ENCODE peak calls at places on chromosomes 13 and 19, in seven cellular contexts. W, I, O, F, V, U and R are unnamed samples. For H3K4me1, the result is how much of the 10 kb centered on the place peaks cover.

GRCh38 chr13:110254151-110254679 is 52.7 kb downstream of the COL4A1 start:
- DNase-seq in I (no peak), F (peak), V (no peak), W (no peak), U (no peak), O (no peak), R (no peak)

GRCh38 chr19:3357731-3358391 is 8.5 kb upstream of the NFIC start:
- DNase-seq in O (no peak), W (no peak), U (no peak), I (no peak), V (no peak), F (no peak), R (no peak)

GRCh38 chr19:2337329-2337707 is 8.8 kb downstream of the SPPL2B start:
- DNase-seq in W (no peak), O (peak), I (no peak), U (peak), F (no peak), V (no peak), R (no peak)

GRCh38 chr13:99256709-99257108 is 1.5 kb downstream of the GPR18 start:
- DNase-seq in O (no peak), U (no peak), I (no peak), F (no peak), W (no peak), V (peak), R (no peak)

GRCh38 chr19:1864480-1865171 is 1.2 kb upstream of the KLF16 start:
- DNase-seq in F (peak), W (peak), V (peak), U (peak), I (peak), O (peak), R (peak)

GRCh38 chr19:50003810-50004419 is 21.3 kb downstream of the VRK3 start:
- DNase-seq in W (no peak), F (peak), I (no peak), O (no peak), U (no peak), V (no peak), R (no peak)

GRCh38 chr19:17886515-17886914 is 14.8 kb downstream of the SLC5A5 start:
- DNase-seq in V (no peak), F (no peak), I (no peak), U (no peak), O (no peak), W (no peak), R (no peak)

GRCh38 chr19:47761566-47761965 is 16.2 kb downstream of the NOP53 start:
- DNase-seq in O (no peak), V (no peak), F (no peak), W (no peak), I (no peak), U (no peak), R (no peak)

GRCh38 chr13:106689906-106690305 is 122.0 kb upstream of the ARGLU1 start:
- DNase-seq in O (no peak), V (no peak), U (no peak), I (no peak), F (no peak), W (no peak), R (no peak)

GRCh38 chr19:33377586-33378475 is 4.3 kb downstream of the CEBPG start:
- DNase-seq in F (no peak), O (no peak), I (no peak), U (no peak), V (no peak), W (no peak), R (no peak)

GRCh38 chr19:33376423-33376822 is 2.9 kb downstream of the CEBPG start:
- DNase-seq in W (peak), O (peak), I (peak), V (no peak), U (no peak), F (peak), R (peak)

GRCh38 chr19:33375156-33375744 is 1.7 kb downstream of the CEBPG start:
- DNase-seq in O (no peak), I (no peak), W (no peak), F (no peak), V (peak), U (no peak), R (no peak)

GRCh38 chr19:33375760-33376159 is 2.3 kb downstream of the CEBPG start:
- DNase-seq in F (no peak), U (no peak), W (no peak), I (no peak), O (no peak), V (no peak), R (no peak)

GRCh38 chr19:33376931-33377557 is 3.5 kb downstream of the CEBPG start:
- DNase-seq in O (no peak), I (no peak), W (no peak), F (no peak), V (no peak), U (no peak), R (no peak)
- H3K4me1 ChIP-seq in O (under half), I (under half), W (under half), F (under half), V (under half), U (under half), R (under half)

GRCh38 chr19:11238041-11238440 is 1.4 kb upstream of the ANGPTL8 start:
- DNase-seq in O (no peak), W (no peak), F (no peak), V (no peak), I (no peak), U (no peak), R (no peak)
- H3K4me1 ChIP-seq in O (under half), W (under half), F (under half), V (under half), I (under half), U (under half), R (under half)

DNA sequence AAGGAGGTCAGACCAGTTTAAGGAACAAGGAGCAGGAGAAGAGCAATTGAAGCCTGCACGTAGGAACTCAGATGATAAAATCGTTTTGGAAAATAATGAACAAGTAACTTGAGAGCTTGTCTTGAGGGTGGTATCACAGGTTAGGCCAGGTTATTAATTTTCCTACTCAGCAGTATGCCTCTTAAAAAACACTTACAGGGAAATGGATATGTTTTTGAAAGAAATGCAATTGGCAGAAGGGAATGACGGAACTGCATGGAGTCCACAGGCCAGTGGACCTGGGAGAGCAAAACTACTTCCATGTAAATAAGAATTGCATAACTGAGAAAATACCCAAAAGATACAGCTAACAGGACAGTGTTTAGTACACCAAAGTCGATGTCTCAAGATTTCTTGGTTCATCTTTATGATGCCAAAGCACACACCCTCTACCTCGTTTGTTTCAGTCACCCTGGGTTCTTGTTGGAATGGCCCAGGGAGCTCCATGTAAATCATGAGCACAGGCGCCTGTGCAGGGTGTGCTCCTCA is 35.2 kb downstream of the MBNL2 start:
- DNase-seq in O (no peak), V (no peak), I (no peak), F (no peak), W (no peak), U (no peak), R (no peak)
- H3K4me1 ChIP-seq in O (half or more), V (under half), I (half or more), F (half or more), W (under half), U (under half), R (half or more)

GRCh38 chr13:23377603-23378002 is 55.9 kb downstream of the SACS start:
- DNase-seq in V (no peak), O (no peak), F (no peak), I (no peak), U (no peak), W (peak), R (no peak)

GRCh38 chr13:23380534-23380933 is 53.0 kb downstream of the SACS start:
- DNase-seq in O (no peak), U (no peak), W (no peak), I (no peak), V (no peak), F (no peak), R (no peak)

GRCh38 chr13:23381877-23382276 is 51.6 kb downstream of the SACS start:
- DNase-seq in F (no peak), W (no peak), I (no peak), O (no peak), V (no peak), U (no peak), R (no peak)

GRCh38 chr13:23375007-23375971 is 58.2 kb downstream of the SACS start:
- DNase-seq in U (peak), I (peak), O (peak), W (peak), V (peak), F (peak), R (peak)

DNA sequence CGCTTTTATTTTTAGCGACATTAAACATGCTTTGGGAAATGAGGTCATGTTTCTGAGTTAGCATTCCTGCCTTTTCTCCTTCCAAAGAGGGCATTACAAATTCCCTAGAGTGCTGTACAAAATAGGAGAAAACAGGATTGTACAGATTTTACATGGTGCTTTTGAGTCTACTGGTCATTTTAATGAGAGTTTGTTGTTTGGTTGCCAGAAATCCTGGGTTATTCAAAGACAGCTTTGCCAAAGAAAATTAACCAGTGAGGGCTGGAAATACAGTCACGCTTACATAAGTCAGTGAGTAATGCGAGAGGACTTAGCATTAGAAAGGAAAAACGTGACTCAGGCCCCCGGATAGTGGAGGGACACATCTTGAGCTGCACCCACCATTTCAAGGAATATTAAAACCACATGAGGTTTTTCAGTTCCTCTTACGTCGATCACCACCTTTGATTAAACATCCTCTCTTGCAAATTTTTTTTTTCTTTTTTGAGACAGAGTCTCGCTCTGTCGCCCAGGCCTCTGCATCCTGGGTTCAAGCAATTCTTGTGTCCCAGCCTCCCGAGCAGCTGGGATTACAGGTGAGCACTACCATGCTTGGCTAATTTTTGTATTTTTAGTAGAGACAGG is 55.4 kb downstream of the SACS start:
- DNase-seq in O (no peak), W (no peak), F (peak), U (no peak), I (peak), V (peak), R (no peak)
- H3K4me1 ChIP-seq in O (under half), W (under half), F (under half), U (under half), I (under half), V (under half), R (under half)

GRCh38 chr19:22609630-22610029 is 24.5 kb upstream of the ZNF492 start:
- DNase-seq in V (no peak), W (no peak), I (no peak), O (no peak), F (no peak), U (no peak), R (no peak)

GRCh38 chr19:22608441-22608840 is 25.7 kb upstream of the ZNF492 start:
- DNase-seq in V (no peak), F (no peak), O (no peak), I (no peak), U (no peak), W (no peak), R (no peak)

GRCh38 chr19:22616659-22617058 is 17.5 kb upstream of the ZNF492 start:
- DNase-seq in F (no peak), V (no peak), U (no peak), I (no peak), O (no peak), W (no peak), R (peak)

GRCh38 chr19:22610121-22610520 is 24.0 kb upstream of the ZNF492 start:
- DNase-seq in V (no peak), I (no peak), U (no peak), F (no peak), O (no peak), W (no peak), R (no peak)

GRCh38 chr19:22612316-22612715 is 21.8 kb upstream of the ZNF492 start:
- DNase-seq in O (no peak), U (no peak), F (no peak), I (no peak), V (no peak), W (no peak), R (no peak)
- H3K4me1 ChIP-seq in O (under half), U (under half), F (under half), I (under half), V (under half), W (under half), R (under half)

GRCh38 chr13:64239372-64239771 is 2823.7 kb upstream of the PCDH20 start:
- DNase-seq in V (no peak), I (no peak), U (no peak), O (no peak), F (no peak), W (no peak), R (no peak)
- H3K4me1 ChIP-seq in V (under half), I (under half), U (under half), O (under half), F (under half), W (under half), R (under half)

DNA sequence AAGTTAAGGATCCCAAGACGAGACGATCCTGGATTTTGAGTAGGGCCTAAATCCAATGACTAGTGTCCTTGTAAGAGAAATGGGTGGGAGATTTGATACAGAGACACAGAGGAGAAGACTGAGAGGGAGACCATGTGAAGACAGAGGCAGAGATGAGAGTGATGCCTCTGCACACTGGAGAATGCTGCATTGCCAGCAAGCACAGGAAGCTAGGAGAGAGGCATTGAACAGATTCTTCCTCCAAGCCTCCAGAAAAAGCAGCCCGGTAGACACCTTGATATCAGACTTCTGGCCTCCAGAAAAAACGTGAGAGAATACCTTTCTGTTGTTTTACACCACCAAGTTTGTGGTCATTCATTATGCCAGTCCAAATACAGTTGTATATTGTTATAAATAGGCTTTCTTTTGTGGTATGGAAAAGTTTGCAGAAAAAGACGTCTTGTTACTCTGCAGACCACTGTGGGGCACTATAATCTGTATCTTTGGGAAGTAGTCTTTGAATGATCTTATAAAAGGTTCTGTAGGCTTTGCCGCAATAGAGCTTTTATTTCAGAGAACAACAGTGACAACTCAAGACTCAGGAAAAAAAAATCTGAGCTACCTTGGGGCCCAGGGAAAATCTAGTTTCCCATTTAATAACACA is 17.9 kb upstream of the RFC3 start:
- DNase-seq in I (no peak), O (no peak), U (no peak), W (no peak), F (no peak), V (peak), R (no peak)
- H3K4me1 ChIP-seq in I (under half), O (under half), U (under half), W (under half), F (under half), V (under half), R (under half)

GRCh38 chr19:13848811-13849241 is 28.1 kb upstream of the NANOS3 start:
- DNase-seq in O (no peak), V (no peak), F (no peak), W (no peak), U (no peak), I (no peak), R (no peak)

GRCh38 chr19:13847900-13848677 is 28.8 kb upstream of the NANOS3 start:
- DNase-seq in V (no peak), U (no peak), O (no peak), W (no peak), F (no peak), I (no peak), R (no peak)

GRCh38 chr19:13844130-13844631 is 32.8 kb upstream of the NANOS3 start:
- DNase-seq in W (no peak), I (no peak), O (peak), F (no peak), V (no peak), U (no peak), R (no peak)

GRCh38 chr19:13847033-13847899 is 29.7 kb upstream of the NANOS3 start:
- DNase-seq in U (peak), V (peak), W (peak), F (peak), I (peak), O (peak), R (peak)

GRCh38 chr19:13846533-13847032 is 30.4 kb upstream of the NANOS3 start:
- DNase-seq in W (peak), I (peak), O (peak), F (peak), V (peak), U (peak), R (peak)
- H3K4me1 ChIP-seq in W (under half), I (half or more), O (half or more), F (under half), V (under half), U (under half), R (half or more)